ENCODE peak calls at places on chromosomes 5 and 9, in ten cellular contexts. D, H, K, V, X, R, G, L, O and A are unnamed samples.

GRCh38 chr9:75488082-75488713 is 399.9 kb downstream of the OSTF1 start:
- DNase-seq in D (no peak), H (no peak), K (no peak), V (no peak), X (no peak), R (no peak), G (no peak), L (no peak), O (no peak), A (no peak)

GRCh38 chr5:126309860-126310259 is 113.3 kb upstream of the GRAMD2B start:
- DNase-seq in D (no peak), H (no peak), K (no peak), V (no peak), X (no peak), R (no peak), G (no peak), L (no peak), O (no peak), A (peak)

GRCh38 chr5:117133198-117133597 is 558.6 kb upstream of the SEMA6A start:
- DNase-seq in D (no peak), H (no peak), K (no peak), V (no peak), X (no peak), R (no peak), G (no peak), L (no peak), O (no peak), A (no peak)

GRCh38 chr5:171640396-171640981 is 145.1 kb upstream of the SMIM23 start:
- DNase-seq in D (no peak), H (no peak), K (no peak), V (no peak), X (no peak), R (no peak), G (no peak), L (no peak), O (no peak), A (no peak)

GRCh38 chr5:117945261-117945660 is 1043.1 kb downstream of the DTWD2 start:
- DNase-seq in D (no peak), H (no peak), K (no peak), V (no peak), X (no peak), R (no peak), G (no peak), L (no peak), O (no peak), A (no peak)

GRCh38 chr5:854217-854616 is 3.4 kb upstream of the ZDHHC11 start:
- DNase-seq in D (no peak), H (no peak), K (no peak), V (peak), X (no peak), R (no peak), G (no peak), L (no peak), O (no peak), A (no peak)

GRCh38 chr5:101782352-101783087 is 513.6 kb downstream of the SLCO4C1 start:
- DNase-seq in D (no peak), H (no peak), K (no peak), V (no peak), X (no peak), R (no peak), G (no peak), L (no peak), O (no peak), A (no peak)

GRCh38 chr5:95731571-95732554 is 727 bp downstream of the RHOBTB3 start:
- DNase-seq in D (no peak), H (no peak), K (peak), V (peak), X (peak), R (no peak), G (peak), L (peak), O (peak), A (no peak)

GRCh38 chr5:179339996-179340395 is 5.3 kb downstream of the ADAMTS2 start:
- DNase-seq in D (no peak), H (no peak), K (no peak), V (no peak), X (no peak), R (peak), G (no peak), L (no peak), O (no peak), A (no peak)

GRCh38 chr5:13609504-13609903 is 335.0 kb downstream of the DNAH5 start:
- DNase-seq in D (no peak), H (no peak), K (no peak), V (no peak), X (no peak), R (no peak), G (no peak), L (no peak), O (no peak), A (no peak)

GRCh38 chr9:111386386-111386785 is 56.4 kb upstream of the OR2K2 start:
- DNase-seq in D (no peak), H (no peak), K (no peak), V (no peak), X (no peak), R (no peak), G (no peak), L (no peak), O (no peak), A (no peak)

GRCh38 chr5:157732130-157732783 is 1.0 kb downstream of the THG1L start:
- DNase-seq in D (no peak), H (no peak), K (no peak), V (no peak), X (no peak), R (no peak), G (no peak), L (no peak), O (no peak), A (no peak)

GRCh38 chr9:91035825-91036208 is 234.2 kb downstream of the SYK start:
- DNase-seq in D (no peak), H (no peak), K (no peak), V (peak), X (no peak), R (no peak), G (no peak), L (no peak), O (no peak), A (no peak)

GRCh38 chr9:96853711-96854072 is 622 bp downstream of the ZNF782 start:
- DNase-seq in D (no peak), H (no peak), K (no peak), V (no peak), X (no peak), R (peak), G (no peak), L (no peak), O (no peak), A (no peak)

GRCh38 chr9:137705443-137705863 is 86.6 kb downstream of the EHMT1 start:
- DNase-seq in D (no peak), H (no peak), K (no peak), V (no peak), X (no peak), R (no peak), G (no peak), L (no peak), O (peak), A (no peak)

GRCh38 chr5:124668353-124669299 is 77.8 kb downstream of the ZNF608 start:
- DNase-seq in D (no peak), H (no peak), K (no peak), V (no peak), X (no peak), R (no peak), G (no peak), L (no peak), O (no peak), A (no peak)

GRCh38 chr5:133287500-133287899 is 235.7 kb downstream of the HSPA4 start:
- DNase-seq in D (peak), H (peak), K (no peak), V (peak), X (peak), R (peak), G (peak), L (no peak), O (peak), A (no peak)

GRCh38 chr5:134905246-134905996 is 490 bp downstream of the PCBD2 start:
- DNase-seq in D (peak), H (peak), K (peak), V (no peak), X (no peak), R (peak), G (peak), L (peak), O (peak), A (peak)

GRCh38 chr5:40227366-40227765 is 452.3 kb upstream of the PTGER4 start:
- DNase-seq in D (no peak), H (no peak), K (no peak), V (no peak), X (no peak), R (no peak), G (no peak), L (no peak), O (no peak), A (no peak)

GRCh38 chr9:134623408-134624066 is 18.1 kb upstream of the COL5A1 start:
- DNase-seq in D (no peak), H (no peak), K (peak), V (peak), X (no peak), R (peak), G (no peak), L (no peak), O (no peak), A (no peak)

GRCh38 chr9:130013326-130013725 is 29.7 kb downstream of the FNBP1 start:
- DNase-seq in D (no peak), H (no peak), K (no peak), V (no peak), X (no peak), R (no peak), G (no peak), L (no peak), O (no peak), A (no peak)

GRCh38 chr9:34282096-34282495 is 47.0 kb downstream of the KIF24 start:
- DNase-seq in D (no peak), H (no peak), K (no peak), V (no peak), X (no peak), R (no peak), G (no peak), L (no peak), O (no peak), A (no peak)

GRCh38 chr5:116137544-116138378 is 52.9 kb downstream of the COMMD10 start:
- DNase-seq in D (peak), H (peak), K (no peak), V (no peak), X (no peak), R (peak), G (no peak), L (no peak), O (no peak), A (peak)

GRCh38 chr5:37501152-37501551 is 122.0 kb downstream of the WDR70 start:
- DNase-seq in D (no peak), H (no peak), K (no peak), V (no peak), X (no peak), R (no peak), G (no peak), L (no peak), O (no peak), A (no peak)